ENCODE peak calls at places on chromosomes 6 and 20, in seven cellular contexts. H is hepatic stellate cell, T is heart left ventricle, V is cardiac fibroblast, X is RWPE1, R is progenitor cell of endocrine pancreas, Q is M059J. Z is an unnamed sample.

GRCh38 chr20:3887870-3888614 is 1.1 kb upstream of the PANK2 start:
- DNase-seq in R (no peak), T (peak; percentile 41), V (peak; percentile 47), Q (peak; percentile 64), X (no peak), H (no peak), Z (peak; percentile 20)

GRCh38 chr6:46903175-46903574 is 18.6 kb downstream of the ADGRF5 start:
- DNase-seq in R (no peak), V (no peak), X (no peak), T (peak; percentile 55), Q (peak; percentile 24), H (no peak), Z (no peak)

GRCh38 chr6:90285611-90286381 is 10.8 kb downstream of the BACH2 start:
- DNase-seq in V (peak; percentile 85), X (peak; percentile 80), H (peak; percentile 65), T (peak; percentile 94), R (no peak), Q (peak; percentile 86), Z (peak; percentile 75)

GRCh38 chr20:16391003-16391402 is 182.2 kb downstream of the KIF16B start:
- DNase-seq in T (no peak), R (no peak), Q (no peak), V (no peak), X (no peak), H (no peak), Z (no peak)

GRCh38 chr20:911882-912600 is 4.1 kb downstream of the ANGPT4 start:
- DNase-seq in V (no peak), Q (no peak), R (no peak), H (no peak), T (no peak), X (no peak), Z (no peak)

GRCh38 chr6:24495516-24495847 is 713 bp downstream of the ALDH5A1 start:
- DNase-seq in T (peak; percentile 75), V (peak; percentile 55), X (no peak), Q (peak; percentile 30), R (peak; percentile 40), H (peak; percentile 22), Z (peak; percentile 53)

GRCh38 chr6:16961577-16961976 is 140.3 kb upstream of the STMND1 start:
- DNase-seq in V (no peak), H (no peak), Q (peak; percentile 77), R (no peak), X (no peak), T (no peak), Z (no peak)

GRCh38 chr20:11356061-11356460 is 561.6 kb upstream of the BTBD3 start:
- DNase-seq in T (no peak), X (no peak), V (no peak), Q (no peak), R (no peak), H (no peak), Z (no peak)

GRCh38 chr6:138691595-138692057 is 81.9 kb upstream of the CCDC28A start:
- DNase-seq in T (no peak), R (no peak), V (peak; percentile 70), X (peak; percentile 43), H (peak; percentile 36), Q (peak; percentile 77), Z (no peak)

GRCh38 chr6:170177383-170178265 is 113.3 kb downstream of the DLL1 start:
- DNase-seq in Q (no peak), V (no peak), R (no peak), H (no peak), T (no peak), X (no peak), Z (peak; percentile 9)

GRCh38 chr20:25407311-25408169 is at the start of gene GINS1:
- DNase-seq in Q (peak; percentile 94), R (peak; percentile 91), H (peak; percentile 93), X (peak; percentile 98), V (peak; percentile 89), T (peak; percentile 83), Z (peak; percentile 80)

GRCh38 chr6:105875974-105876640 is 210.0 kb upstream of the PRDM1 start:
- DNase-seq in Q (no peak), X (no peak), V (no peak), R (no peak), H (no peak), T (no peak), Z (no peak)

GRCh38 chr6:157019733-157020132 is 242.6 kb downstream of the ARID1B start:
- DNase-seq in X (no peak), R (no peak), Q (peak; percentile 63), T (no peak), H (no peak), V (peak; percentile 52), Z (no peak)

GRCh38 chr6:106293113-106293512 is 32.4 kb downstream of the ATG5 start:
- DNase-seq in Q (no peak), X (no peak), V (no peak), T (no peak), R (no peak), H (no peak), Z (no peak)

GRCh38 chr20:35006009-35006408 is 50.3 kb downstream of the MYH7B start:
- DNase-seq in R (no peak), X (no peak), H (no peak), V (no peak), T (no peak), Q (no peak), Z (no peak)

GRCh38 chr6:34305982-34306702 is 57.3 kb upstream of the SMIM29 start:
- DNase-seq in R (no peak), V (peak; percentile 83), Q (no peak), H (no peak), T (peak; percentile 48), X (no peak), Z (peak; percentile 31)

GRCh38 chr6:112029045-112029822 is 24.7 kb upstream of the CCN6 start:
- DNase-seq in T (peak; percentile 69), X (peak; percentile 33), H (no peak), R (peak; percentile 32), Q (peak; percentile 68), V (peak; percentile 70), Z (peak; percentile 58)

GRCh38 chr20:34254979-34255378 is 13.8 kb downstream of the ASIP start:
- DNase-seq in Q (no peak), V (no peak), X (no peak), R (no peak), H (no peak), T (no peak), Z (no peak)

GRCh38 chr6:31477521-31477920 is 20.4 kb upstream of the MICB start:
- DNase-seq in H (no peak), T (no peak), X (no peak), Q (no peak), R (no peak), V (no peak), Z (no peak)

GRCh38 chr6:138607478-138608433 is 108.5 kb upstream of the NHSL1 start:
- DNase-seq in H (no peak), X (no peak), T (no peak), V (no peak), R (no peak), Q (no peak), Z (no peak)

GRCh38 chr20:63103402-63104311 is 96.9 kb upstream of the BHLHE23 start:
- DNase-seq in T (peak; percentile 16), V (no peak), X (no peak), R (no peak), Q (peak; percentile 24), H (no peak), Z (no peak)

GRCh38 chr20:54984104-54984448 is 508.7 kb downstream of the DOK5 start:
- DNase-seq in V (no peak), H (no peak), X (no peak), Q (no peak), R (no peak), T (no peak), Z (no peak)

GRCh38 chr6:139824864-139825263 is 450.4 kb upstream of the CITED2 start:
- DNase-seq in Q (no peak), V (no peak), R (no peak), H (no peak), X (no peak), T (no peak), Z (no peak)

GRCh38 chr6:104958720-104959452 is 2.0 kb downstream of the LIN28B start:
- DNase-seq in X (no peak), H (no peak), Q (no peak), V (no peak), T (no peak), R (no peak), Z (no peak)

Z was measured in mucosa of gallbladder.